ENCODE peak calls at places on chromosomes 3 and 15, in four cellular contexts. One of them, this sample, is unnamed.

GRCh38 chr3:9881440-9881839 is 1.4 kb upstream of the CIDEC start:
- DNase-seq in AG08395: no peak
- DNase-seq in left cardiac atrium: no peak
- DNase-seq in A172: no peak
- DNase-seq in this sample: no peak

GRCh38 chr3:31377045-31377642 is 155.6 kb upstream of the STT3B start:
- DNase-seq in AG08395: peak; percentile 60
- DNase-seq in left cardiac atrium: no peak
- DNase-seq in A172: peak; percentile 89
- DNase-seq in this sample: peak; percentile 51

GRCh38 chr3:62169871-62170660 is 203.3 kb downstream of the FEZF2 start:
- DNase-seq in AG08395: peak; percentile 41
- DNase-seq in left cardiac atrium: no peak
- DNase-seq in A172: peak; percentile 13
- DNase-seq in this sample: no peak

GRCh38 chr15:83210619-83211018 is 3.0 kb upstream of the HDGFL3 start:
- DNase-seq in AG08395: peak; percentile 50
- DNase-seq in left cardiac atrium: no peak
- DNase-seq in A172: peak; percentile 58
- DNase-seq in this sample: no peak

GRCh38 chr3:100662113-100662823 is 47.0 kb upstream of the TFG start:
- DNase-seq in AG08395: no peak
- DNase-seq in left cardiac atrium: no peak
- DNase-seq in A172: no peak
- DNase-seq in this sample: peak; percentile 18

GRCh38 chr15:62591842-62592838 is 427.1 kb upstream of the C2CD4B start:
- DNase-seq in AG08395: peak; percentile 40
- DNase-seq in left cardiac atrium: no peak
- DNase-seq in A172: peak; percentile 29
- DNase-seq in this sample: no peak

GRCh38 chr3:66150977-66151376 is 69.8 kb upstream of the SLC25A26 start:
- DNase-seq in AG08395: no peak
- DNase-seq in left cardiac atrium: no peak
- DNase-seq in A172: no peak
- DNase-seq in this sample: no peak

GRCh38 chr3:64650096-64650622 is 37.6 kb downstream of the ADAMTS9 start:
- DNase-seq in AG08395: no peak
- DNase-seq in left cardiac atrium: no peak
- DNase-seq in A172: no peak
- DNase-seq in this sample: no peak

GRCh38 chr15:92846716-92847115 is 53.4 kb upstream of the CHD2 start:
- DNase-seq in AG08395: peak; percentile 35
- DNase-seq in left cardiac atrium: no peak
- DNase-seq in A172: no peak
- DNase-seq in this sample: no peak

GRCh38 chr3:24259901-24260512 is 234.6 kb downstream of the THRB start:
- DNase-seq in AG08395: peak; percentile 19
- DNase-seq in left cardiac atrium: peak; percentile 37
- DNase-seq in A172: peak; percentile 37
- DNase-seq in this sample: no peak

GRCh38 chr3:136207741-136208140 is 11.6 kb upstream of the MSL2 start:
- DNase-seq in AG08395: no peak
- DNase-seq in left cardiac atrium: no peak
- DNase-seq in A172: no peak
- DNase-seq in this sample: no peak

GRCh38 chr3:120743556-120744195 is 1.1 kb downstream of the GTF2E1 start:
- DNase-seq in AG08395: peak; percentile 20
- DNase-seq in left cardiac atrium: no peak
- DNase-seq in A172: no peak
- DNase-seq in this sample: no peak

GRCh38 chr3:53109822-53110771 is 20.1 kb downstream of the RFT1 start:
- DNase-seq in AG08395: peak; percentile 83
- DNase-seq in left cardiac atrium: peak; percentile 55
- DNase-seq in A172: no peak
- DNase-seq in this sample: no peak

GRCh38 chr3:173993299-173993698 is 595.8 kb downstream of the NLGN1 start:
- DNase-seq in AG08395: peak; percentile 68
- DNase-seq in left cardiac atrium: no peak
- DNase-seq in A172: peak; percentile 46
- DNase-seq in this sample: no peak

GRCh38 chr3:197297020-197297419 is 1.4 kb downstream of the DLG1 start:
- DNase-seq in AG08395: no peak
- DNase-seq in left cardiac atrium: no peak
- DNase-seq in A172: no peak
- DNase-seq in this sample: peak; percentile 6

GRCh38 chr3:172560026-172560425 is 36.8 kb upstream of the TNFSF10 start:
- DNase-seq in AG08395: no peak
- DNase-seq in left cardiac atrium: no peak
- DNase-seq in A172: no peak
- DNase-seq in this sample: no peak

GRCh38 chr3:10742031-10742671 is 73.9 kb upstream of the SLC6A11 start:
- DNase-seq in AG08395: no peak
- DNase-seq in left cardiac atrium: no peak
- DNase-seq in A172: no peak
- DNase-seq in this sample: no peak

GRCh38 chr3:140128217-140129137 is 193.5 kb downstream of the CLSTN2 start:
- DNase-seq in AG08395: peak; percentile 7
- DNase-seq in left cardiac atrium: no peak
- DNase-seq in A172: no peak
- DNase-seq in this sample: no peak

GRCh38 chr15:41219381-41219780 is 11.2 kb downstream of the EXD1 start:
- DNase-seq in AG08395: no peak
- DNase-seq in left cardiac atrium: no peak
- DNase-seq in A172: no peak
- DNase-seq in this sample: no peak

GRCh38 chr15:87669846-87670245 is 586.7 kb downstream of the NTRK3 start:
- DNase-seq in AG08395: no peak
- DNase-seq in left cardiac atrium: no peak
- DNase-seq in A172: no peak
- DNase-seq in this sample: no peak

GRCh38 chr15:71080705-71081104 is 34.6 kb upstream of the THSD4 start:
- DNase-seq in AG08395: peak; percentile 81
- DNase-seq in left cardiac atrium: no peak
- DNase-seq in A172: no peak
- DNase-seq in this sample: no peak

GRCh38 chr3:150528359-150528797 is 17.9 kb downstream of the SERP1 start:
- DNase-seq in AG08395: peak; percentile 21
- DNase-seq in left cardiac atrium: no peak
- DNase-seq in A172: peak; percentile 20
- DNase-seq in this sample: peak; percentile 21

GRCh38 chr15:51585953-51586352 is 36.6 kb downstream of the DMXL2 start:
- DNase-seq in AG08395: no peak
- DNase-seq in left cardiac atrium: no peak
- DNase-seq in A172: no peak
- DNase-seq in this sample: no peak

GRCh38 chr3:29440321-29441019 is 159.6 kb downstream of the RBMS3 start:
- DNase-seq in AG08395: peak; percentile 34
- DNase-seq in left cardiac atrium: no peak
- DNase-seq in A172: peak; percentile 65
- DNase-seq in this sample: no peak

GRCh38 chr3:13852638-13853009 is 27.2 kb downstream of the WNT7A start:
- DNase-seq in AG08395: no peak
- DNase-seq in left cardiac atrium: no peak
- DNase-seq in A172: peak; percentile 60
- DNase-seq in this sample: no peak

This sample was measured in central memory CD4-positive, alpha-beta T cell.